ENCODE peak calls at places on chromosomes 6 and 20, in eight cellular contexts. N is psoas muscle, B is ovary, G is PC-3, Q is Karpas-422, C is cardiac muscle cell, M is AG04450, I is heart right ventricle. H is an unnamed sample.

GRCh38 chr20:44447827-44448419 is 27.8 kb upstream of the TTPAL start:
- DNase-seq in G (no peak), C (no peak), I (no peak), M (no peak), N (no peak), B (no peak), Q (no peak), H (no peak)

GRCh38 chr6:154301086-154301625 is 55.4 kb downstream of the IPCEF1 start:
- DNase-seq in C (no peak), M (no peak), Q (no peak), N (no peak), B (no peak), G (peak; percentile 19), I (no peak), H (no peak)

GRCh38 chr6:37615564-37616340 is 81.9 kb downstream of the MDGA1 start:
- DNase-seq in M (no peak), N (no peak), G (no peak), B (no peak), I (no peak), Q (no peak), C (peak; percentile 46), H (no peak)

GRCh38 chr6:43644940-43645612 is at the start of gene RSPH9:
- DNase-seq in Q (no peak), I (peak; percentile 61), C (peak; percentile 81), M (no peak), B (peak; percentile 71), N (peak; percentile 71), G (no peak), H (no peak)

GRCh38 chr6:127302728-127303675 is 36.3 kb downstream of the RNF146 start:
- DNase-seq in B (no peak), N (no peak), C (peak; percentile 67), G (peak; percentile 74), I (peak; percentile 14), Q (peak; percentile 92), M (no peak), H (no peak)

GRCh38 chr20:53660947-53661381 is 67.3 kb upstream of the ZNF217 start:
- DNase-seq in Q (no peak), B (no peak), I (no peak), M (no peak), C (no peak), N (no peak), G (no peak), H (no peak)

GRCh38 chr20:19885981-19886665 is 128.1 kb downstream of the RIN2 start:
- DNase-seq in M (no peak), G (peak; percentile 77), B (peak; percentile 67), N (peak; percentile 58), I (peak; percentile 46), Q (no peak), C (peak; percentile 45), H (peak; percentile 26)

GRCh38 chr6:47168176-47168575 is 126.0 kb upstream of the ADGRF1 start:
- DNase-seq in C (peak; percentile 96), I (no peak), N (peak; percentile 66), G (peak; percentile 98), M (peak; percentile 89), Q (no peak), B (no peak), H (peak; percentile 99)

GRCh38 chr6:37622639-37623038 is 75.0 kb downstream of the MDGA1 start:
- DNase-seq in C (no peak), B (no peak), G (peak; percentile 20), I (no peak), N (no peak), M (no peak), Q (no peak), H (no peak)

GRCh38 chr6:41100871-41101287 is 28.1 kb downstream of the NFYA start:
- DNase-seq in B (no peak), G (no peak), N (peak; percentile 42), C (peak; percentile 14), Q (no peak), M (no peak), I (no peak), H (no peak)

GRCh38 chr6:87881342-87881895 is 166.2 kb upstream of the SPACA1 start:
- DNase-seq in Q (no peak), M (no peak), B (no peak), G (no peak), N (no peak), C (no peak), I (no peak), H (no peak)

GRCh38 chr6:140909156-140909555 is 1223.6 kb upstream of the GJE1 start:
- DNase-seq in I (no peak), M (no peak), C (no peak), N (no peak), B (no peak), G (no peak), Q (no peak), H (peak; percentile 42)

GRCh38 chr6:93784794-93785757 is 365.7 kb upstream of the EPHA7 start:
- DNase-seq in Q (no peak), N (no peak), G (peak; percentile 71), C (peak; percentile 82), I (no peak), M (no peak), B (no peak), H (no peak)

GRCh38 chr6:2037230-2037926 is 208.0 kb downstream of the GMDS start:
- DNase-seq in B (no peak), I (no peak), N (no peak), G (peak; percentile 15), M (no peak), Q (no peak), C (peak; percentile 45), H (peak; percentile 3)

GRCh38 chr6:81820979-81821378 is 68.5 kb upstream of the TENT5A start:
- DNase-seq in B (no peak), I (no peak), M (no peak), G (no peak), N (no peak), C (no peak), Q (no peak), H (no peak)

GRCh38 chr6:45002390-45002789 is 325.7 kb upstream of the RUNX2 start:
- DNase-seq in I (no peak), N (no peak), G (no peak), M (no peak), Q (no peak), C (peak; percentile 19), B (no peak), H (no peak)

GRCh38 chr6:170210651-170211403 is 80.1 kb downstream of the DLL1 start:
- DNase-seq in C (no peak), I (no peak), N (no peak), M (no peak), Q (no peak), G (no peak), B (no peak), H (no peak)

GRCh38 chr6:145891126-145891525 is 73.0 kb downstream of the SHPRH start:
- DNase-seq in C (peak; percentile 84), G (no peak), Q (no peak), I (no peak), M (peak; percentile 86), B (no peak), N (no peak), H (no peak)

GRCh38 chr6:56906752-56907151 is 48.2 kb upstream of the BEND6 start:
- DNase-seq in B (no peak), M (no peak), Q (no peak), N (no peak), C (peak; percentile 17), I (no peak), G (peak; percentile 59), H (no peak)

DNA sequence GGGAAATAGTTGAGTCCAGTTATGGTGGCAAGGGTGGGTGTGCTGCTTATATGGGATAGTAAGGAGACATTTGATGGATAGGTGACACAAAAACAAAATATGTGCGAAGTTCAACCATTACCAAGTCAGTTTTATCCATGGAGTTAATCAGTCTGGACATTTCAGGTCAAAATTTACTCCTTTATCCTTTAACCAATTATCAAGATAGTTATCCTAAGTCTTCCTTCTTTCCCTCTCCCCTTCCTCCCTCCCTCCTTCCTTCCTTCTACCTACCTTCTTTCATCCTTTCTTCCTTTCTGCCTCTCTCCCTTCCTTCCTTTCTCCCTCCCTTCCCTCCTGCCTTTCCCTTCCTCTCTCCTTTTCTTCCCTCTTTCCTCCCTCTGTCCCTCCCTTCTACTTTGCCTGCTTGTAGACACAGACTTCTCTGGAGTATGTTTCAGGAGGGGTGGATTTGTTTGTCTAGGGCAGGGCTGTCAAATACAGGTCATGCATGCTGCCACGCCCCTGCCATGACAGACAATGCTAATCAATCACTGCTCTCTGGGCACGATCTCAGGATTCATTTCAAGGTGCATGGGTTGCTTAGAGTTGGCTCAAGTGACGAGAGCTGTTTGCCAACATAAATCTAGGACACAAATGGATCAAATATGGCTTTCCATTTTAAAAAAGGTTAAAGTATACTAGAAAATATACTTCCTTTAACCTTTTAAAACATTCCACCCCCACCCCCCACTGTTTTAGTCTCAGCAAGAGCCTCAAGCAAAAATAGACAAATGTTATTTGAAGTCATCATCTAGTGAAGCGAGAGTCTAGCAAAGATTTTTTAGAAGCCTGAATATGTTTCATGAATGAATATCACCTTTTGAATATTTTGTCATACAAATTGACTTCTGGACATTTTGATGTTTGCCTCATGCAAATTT is 281.6 kb upstream of the CITED2 start:
- DNase-seq in N (no peak), G (peak; percentile 77), B (no peak), Q (no peak), C (no peak), I (no peak), M (no peak), H (no peak)
- H3K27ac ChIP-seq in N (no peak overlapping the region), G (peak overlapping the region; percentile 59), B (no peak overlapping the region), Q (no peak overlapping the region), C (no peak overlapping the region), I (no peak overlapping the region), M (no peak overlapping the region), H (no peak overlapping the region)

GRCh38 chr20:62181808-62182207 is 1.0 kb upstream of the MTG2 start:
- DNase-seq in C (no peak), M (no peak), B (no peak), G (no peak), N (no peak), Q (no peak), I (no peak), H (no peak)
- H3K27ac ChIP-seq in C (peak overlapping the region; percentile 90), M (no peak overlapping the region), B (no peak overlapping the region), G (no peak overlapping the region), N (peak overlapping the region; percentile 96), Q (peak overlapping the region; percentile 73), I (peak overlapping the region; percentile 95), H (no peak overlapping the region)

GRCh38 chr20:35326732-35327073 is 34.5 kb upstream of the FAM83C start:
- DNase-seq in C (no peak), I (no peak), G (no peak), M (no peak), N (no peak), Q (no peak), B (no peak), H (no peak)

GRCh38 chr20:35329435-35330139 is 37.4 kb upstream of the FAM83C start:
- DNase-seq in M (no peak), G (peak; percentile 83), N (peak; percentile 42), B (no peak), Q (peak; percentile 85), C (peak; percentile 50), I (no peak), H (peak; percentile 61)

GRCh38 chr20:35328095-35328685 is 36.0 kb upstream of the FAM83C start:
- DNase-seq in I (no peak), Q (no peak), M (no peak), G (no peak), B (no peak), N (no peak), C (no peak), H (no peak)

GRCh38 chr20:35327074-35327976 is 35.1 kb upstream of the FAM83C start:
- DNase-seq in N (no peak), Q (no peak), G (peak; percentile 30), I (no peak), M (no peak), B (no peak), C (peak; percentile 34), H (no peak)

GRCh38 chr20:35328689-35329088 is 36.5 kb upstream of the FAM83C start:
- DNase-seq in B (no peak), I (no peak), G (no peak), M (no peak), C (no peak), N (no peak), Q (no peak), H (no peak)
- H3K27ac ChIP-seq in B (no peak overlapping the region), I (no peak overlapping the region), G (peak overlapping the region; percentile 19), M (no peak overlapping the region), C (no peak overlapping the region), N (no peak overlapping the region), Q (no peak overlapping the region), H (no peak overlapping the region)

GRCh38 chr6:7317538-7317937 is 4.5 kb upstream of the SSR1 start:
- DNase-seq in I (no peak), C (no peak), B (no peak), G (no peak), M (no peak), Q (no peak), N (no peak), H (no peak)
- H3K27ac ChIP-seq in I (no peak overlapping the region), C (no peak overlapping the region), B (no peak overlapping the region), G (no peak overlapping the region), M (no peak overlapping the region), Q (no peak overlapping the region), N (no peak overlapping the region), H (no peak overlapping the region)